ENCODE peak calls at places on chromosomes 2 and 18, in four cellular contexts. J is HEK293T, Q is GM12878, R is HepG2. F is an unnamed sample.

GRCh38 chr2:28393115-28393836 is 618 bp downstream of the FOSL2 start:
- DNase-seq in J (peak), Q (no peak), R (no peak), F (peak)

GRCh38 chr2:207530160-207531023 is 630 bp downstream of the CREB1 start:
- DNase-seq in J (peak), Q (no peak), R (peak), F (peak)

GRCh38 chr2:102064679-102065674 is 73.2 kb downstream of the IL1R2 start:
- DNase-seq in J (no peak), Q (no peak), R (peak), F (no peak)

GRCh38 chr2:27442282-27442980 is at the start of gene KRTCAP3:
- DNase-seq in J (no peak), Q (no peak), R (no peak), F (peak)

GRCh38 chr18:79203017-79203605 is 133.9 kb downstream of the ATP9B start:
- DNase-seq in J (no peak), Q (no peak), R (no peak), F (no peak)

GRCh38 chr2:28360742-28361293 is 31.8 kb upstream of the FOSL2 start:
- DNase-seq in J (no peak), Q (no peak), R (no peak), F (peak)

GRCh38 chr18:51668632-51669031 is 471.2 kb upstream of the MEX3C start:
- DNase-seq in J (no peak), Q (no peak), R (no peak), F (no peak)

GRCh38 chr18:54181856-54182612 is 42.4 kb downstream of the MBD2 start:
- DNase-seq in J (no peak), Q (no peak), R (no peak), F (no peak)

GRCh38 chr2:54539683-54540082 is 83.6 kb downstream of the SPTBN1 start:
- DNase-seq in J (no peak), Q (no peak), R (no peak), F (no peak)

GRCh38 chr2:33073018-33073417 is 126.3 kb downstream of the LTBP1 start:
- DNase-seq in J (no peak), Q (no peak), R (no peak), F (no peak)

GRCh38 chr2:221166283-221166682 is 405.8 kb downstream of the EPHA4 start:
- DNase-seq in J (no peak), Q (no peak), R (no peak), F (no peak)

GRCh38 chr2:37324536-37324785 is 172 bp downstream of the PRKD3 start:
- DNase-seq in J (no peak), Q (no peak), R (peak), F (peak)

DNA sequence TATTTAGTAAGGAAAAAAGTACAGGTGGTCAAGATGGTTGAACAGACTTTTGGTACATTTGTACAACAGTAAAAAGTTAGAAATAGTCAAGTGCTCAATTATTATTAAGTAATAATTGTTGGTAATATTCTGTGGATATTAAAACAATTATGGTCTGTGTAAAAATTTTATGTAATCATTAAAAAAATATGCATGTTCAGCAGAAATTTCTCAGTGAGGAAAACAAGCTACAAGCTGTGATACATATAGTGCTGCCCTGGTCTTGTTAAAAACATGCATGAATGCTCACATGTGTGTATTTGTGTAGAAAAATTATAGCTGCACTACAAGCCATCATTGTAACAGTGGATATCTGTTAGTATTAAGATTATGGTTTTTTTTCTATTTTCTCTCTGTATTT is 13.0 kb downstream of the KCNH7 start:
- DNase-seq in J (no peak), Q (no peak), R (no peak), F (no peak)
- TF ChIP-seq TARDBP in J (no peak), Q (no peak), R (no peak), F (no peak)

DNA sequence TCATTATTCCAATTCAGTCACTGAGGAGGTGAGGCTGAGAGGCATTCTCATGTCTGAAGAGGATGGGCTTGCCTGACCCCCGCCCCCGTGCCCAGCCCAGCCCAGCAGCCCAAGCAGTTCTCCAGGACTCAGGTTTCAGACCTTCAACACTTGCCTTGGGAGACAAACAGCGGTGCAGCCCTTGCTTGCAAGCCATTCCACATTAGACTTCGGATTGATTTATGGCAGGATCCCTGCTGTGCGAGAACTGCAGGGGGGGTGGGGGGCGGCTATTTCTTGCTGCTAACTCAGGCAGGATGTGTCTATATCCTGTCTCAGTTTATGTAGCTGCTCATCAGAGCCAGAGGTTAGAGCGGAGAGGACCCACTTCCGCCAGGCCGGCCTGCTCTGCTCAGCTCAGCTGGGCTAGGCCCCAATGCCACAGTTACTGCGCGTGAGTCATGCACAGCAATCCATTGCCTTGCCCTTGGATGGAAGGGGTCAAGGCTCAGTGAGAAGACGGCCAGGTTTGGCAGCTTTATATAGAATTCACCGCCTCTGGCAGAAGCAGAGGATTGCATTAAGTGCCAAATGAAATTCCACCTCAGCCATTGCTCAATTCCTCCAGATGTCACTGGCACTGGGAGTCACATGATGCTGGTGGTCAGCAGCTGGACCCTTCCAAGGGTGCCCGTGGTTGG is 1.8 kb downstream of the GYPC start:
- DNase-seq in J (peak), Q (peak), R (no peak), F (peak)
- TF ChIP-seq TARDBP in J (no peak), Q (no peak), R (no peak), F (no peak)

GRCh38 chr2:2649109-2650072 is 318.3 kb upstream of the MYT1L start:
- DNase-seq in J (no peak), Q (no peak), R (no peak), F (no peak)
- TF ChIP-seq TARDBP in J (no peak), Q (no peak), R (no peak), F (no peak)

DNA sequence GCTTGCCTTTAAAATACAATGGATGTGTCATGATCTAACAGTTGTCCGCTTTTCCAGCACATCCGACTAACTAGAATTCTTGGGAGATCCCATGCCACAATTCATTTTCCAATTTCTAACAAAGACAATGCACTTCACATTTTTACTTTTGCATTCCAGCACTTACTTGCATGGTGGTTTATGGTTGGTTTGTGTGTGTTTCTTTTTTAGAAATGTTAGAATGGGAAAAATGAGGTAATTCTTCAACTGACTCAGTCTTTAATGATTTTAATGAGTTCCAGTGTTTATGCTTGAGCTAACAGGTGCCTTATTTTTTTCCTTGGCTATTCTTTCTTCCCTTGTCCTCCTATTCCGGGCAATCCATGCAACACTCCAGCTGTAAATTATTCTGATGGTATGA is 46.5 kb downstream of the SLC8A1 start:
- DNase-seq in J (no peak), Q (no peak), R (no peak), F (no peak)
- TF ChIP-seq TARDBP in J (no peak), Q (no peak), R (no peak), F (no peak)

GRCh38 chr2:13616059-13616458 is 899.3 kb downstream of the TRIB2 start:
- DNase-seq in J (no peak), Q (no peak), R (no peak), F (no peak)
- TF ChIP-seq TARDBP in J (no peak), Q (no peak), R (no peak), F (no peak)

GRCh38 chr2:232076736-232077135 is 115.2 kb downstream of the DIS3L2 start:
- DNase-seq in J (no peak), Q (no peak), R (no peak), F (no peak)

GRCh38 chr2:232075859-232076258 is 114.3 kb downstream of the DIS3L2 start:
- DNase-seq in J (no peak), Q (no peak), R (no peak), F (no peak)

GRCh38 chr2:232073699-232074098 is 112.2 kb downstream of the DIS3L2 start:
- DNase-seq in J (no peak), Q (no peak), R (no peak), F (no peak)

GRCh38 chr2:232076272-232076671 is 114.8 kb downstream of the DIS3L2 start:
- DNase-seq in J (no peak), Q (no peak), R (no peak), F (no peak)

DNA sequence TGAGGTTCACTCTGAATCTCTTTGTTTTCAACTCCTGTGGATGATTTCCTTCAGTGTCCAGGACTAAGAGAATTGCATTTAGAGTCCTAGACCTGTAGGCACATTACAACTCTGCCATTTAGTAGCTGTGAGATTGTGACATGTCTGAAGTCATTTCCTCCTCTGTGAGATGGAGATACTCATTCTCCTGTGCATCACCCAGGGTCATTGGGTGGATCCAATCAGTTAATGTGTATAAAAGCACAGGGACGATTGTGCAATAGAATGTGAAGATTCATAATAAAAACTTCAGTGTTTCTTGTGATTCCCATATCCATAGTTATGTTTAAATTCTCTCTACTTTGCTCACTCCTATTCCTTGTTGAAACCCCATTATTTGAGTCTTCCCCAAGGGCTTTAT is 113.6 kb downstream of the DIS3L2 start:
- DNase-seq in J (no peak), Q (no peak), R (peak), F (no peak)
- TF ChIP-seq TARDBP in J (no peak), Q (no peak), R (no peak), F (no peak)

DNA sequence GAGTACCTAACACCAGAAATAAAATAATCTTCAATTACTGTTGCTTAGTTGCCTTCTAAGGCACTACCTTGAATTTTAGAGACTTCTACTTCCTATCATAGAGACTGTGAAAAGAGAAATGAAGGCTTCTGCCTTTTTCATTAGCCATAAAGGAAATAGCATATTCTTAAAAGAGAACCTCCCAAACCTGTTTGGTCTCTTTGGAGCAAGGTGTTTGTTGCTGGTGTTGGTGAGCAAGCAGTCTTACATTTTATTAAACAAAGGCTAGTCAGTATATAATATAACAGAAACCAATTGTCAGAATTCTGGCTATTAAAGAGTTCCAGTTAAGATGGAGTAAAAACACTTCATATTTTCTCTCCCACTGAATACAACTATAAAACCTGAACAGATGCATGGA is 116.4 kb downstream of the TAF4B start:
- DNase-seq in J (no peak), Q (no peak), R (no peak), F (no peak)
- TF ChIP-seq TARDBP in J (no peak), Q (no peak), R (no peak), F (no peak)

GRCh38 chr18:57150828-57151227 is 3.9 kb downstream of the BOD1L2 start:
- DNase-seq in J (no peak), Q (no peak), R (no peak), F (no peak)
- TF ChIP-seq TARDBP in J (no peak), Q (no peak), R (no peak), F (no peak)

F was measured in K562.